ENCODE peak calls at places on chromosomes 3 and 15, in four cellular contexts. S, V, C and G are unnamed samples.

GRCh38 chr3:58667229-58667628 is 655 bp upstream of the FAM3D start:
- DNase-seq in V (no peak), C (no peak), S (no peak), G (no peak)

GRCh38 chr15:31476411-31476810 is 149.8 kb downstream of the KLF13 start:
- DNase-seq in S (no peak), C (no peak), V (no peak), G (no peak)

GRCh38 chr3:22700876-22701275 is 502.3 kb upstream of the UBE2E2 start:
- DNase-seq in C (no peak), V (no peak), S (no peak), G (no peak)

GRCh38 chr3:104553121-104553520 is 813.6 kb upstream of the ALCAM start:
- DNase-seq in C (no peak), V (no peak), S (no peak), G (no peak)

GRCh38 chr15:62560943-62561571 is 396.0 kb upstream of the C2CD4B start:
- DNase-seq in C (no peak), V (no peak), S (no peak), G (no peak)

GRCh38 chr15:67184208-67184925 is 70.1 kb downstream of the AAGAB start:
- DNase-seq in S (no peak), V (no peak), C (no peak), G (no peak)

GRCh38 chr15:20356444-20357138 is 185.0 kb downstream of the GOLGA6L6 start:
- DNase-seq in C (peak), S (peak), V (no peak), G (no peak)

GRCh38 chr3:65669163-65669875 is 369.4 kb downstream of the MAGI1 start:
- DNase-seq in V (peak), C (no peak), S (no peak), G (peak)

GRCh38 chr3:197012021-197012883 is 17.4 kb downstream of the MELTF start:
- DNase-seq in V (no peak), S (no peak), C (no peak), G (no peak)

GRCh38 chr15:77409259-77410156 is 10.4 kb downstream of the PEAK1 start:
- DNase-seq in S (no peak), C (no peak), V (no peak), G (peak)

GRCh38 chr3:100902572-100902971 is 90.6 kb downstream of the ABI3BP start:
- DNase-seq in S (no peak), V (no peak), C (no peak), G (peak)

GRCh38 chr3:49805884-49806701 is 3.0 kb downstream of the INKA1 start:
- DNase-seq in S (no peak), V (no peak), C (no peak), G (peak)

GRCh38 chr3:155934215-155934614 is 63.8 kb downstream of the GMPS start:
- DNase-seq in S (no peak), V (no peak), C (no peak), G (peak)

GRCh38 chr3:125191730-125192129 is 20.8 kb downstream of the SLC12A8 start:
- DNase-seq in V (no peak), S (no peak), C (no peak), G (no peak)

GRCh38 chr3:175957427-175957826 is 1098.3 kb downstream of the NAALADL2 start:
- DNase-seq in S (no peak), C (no peak), V (no peak), G (no peak)

GRCh38 chr15:25439456-25439836 is 622 bp upstream of the UBE3A start:
- DNase-seq in C (no peak), V (no peak), S (no peak), G (peak)

GRCh38 chr15:85726446-85726845 is 68.3 kb downstream of the KLHL25 start:
- DNase-seq in V (no peak), S (no peak), C (no peak), G (no peak)

GRCh38 chr3:3307491-3307890 is 128.0 kb upstream of the CRBN start:
- DNase-seq in C (no peak), V (no peak), S (no peak), G (no peak)

GRCh38 chr15:84633311-84634227 is 20.5 kb downstream of the WDR73 start:
- DNase-seq in S (no peak), V (no peak), C (peak), G (peak)

GRCh38 chr3:129022114-129022994 is 21.2 kb downstream of the EFCC1 start:
- DNase-seq in V (peak), C (no peak), S (no peak), G (no peak)

GRCh38 chr3:12875857-12876451 is 34.6 kb upstream of the RPL32 start:
- DNase-seq in S (no peak), C (no peak), V (no peak), G (peak)

GRCh38 chr3:192825191-192825590 is 92.5 kb downstream of the MB21D2 start:
- DNase-seq in C (no peak), S (no peak), V (no peak), G (no peak)

GRCh38 chr3:172071780-172072179 is 32.4 kb downstream of the FNDC3B start:
- DNase-seq in C (no peak), S (no peak), V (no peak), G (peak)
- H3K27ac ChIP-seq in C (no peak), S (no peak), V (no peak), G (no peak)

GRCh38 chr3:31488475-31489017 is 44.2 kb upstream of the STT3B start:
- DNase-seq in V (no peak), S (no peak), C (no peak), G (no peak)

GRCh38 chr3:31481697-31482096 is 51.0 kb upstream of the STT3B start:
- DNase-seq in S (no peak), V (no peak), C (no peak), G (no peak)

GRCh38 chr3:31486865-31487533 is 45.7 kb upstream of the STT3B start:
- DNase-seq in S (no peak), V (no peak), C (no peak), G (no peak)

GRCh38 chr3:31483776-31484175 is 48.9 kb upstream of the STT3B start:
- DNase-seq in C (no peak), S (no peak), V (no peak), G (no peak)

DNA sequence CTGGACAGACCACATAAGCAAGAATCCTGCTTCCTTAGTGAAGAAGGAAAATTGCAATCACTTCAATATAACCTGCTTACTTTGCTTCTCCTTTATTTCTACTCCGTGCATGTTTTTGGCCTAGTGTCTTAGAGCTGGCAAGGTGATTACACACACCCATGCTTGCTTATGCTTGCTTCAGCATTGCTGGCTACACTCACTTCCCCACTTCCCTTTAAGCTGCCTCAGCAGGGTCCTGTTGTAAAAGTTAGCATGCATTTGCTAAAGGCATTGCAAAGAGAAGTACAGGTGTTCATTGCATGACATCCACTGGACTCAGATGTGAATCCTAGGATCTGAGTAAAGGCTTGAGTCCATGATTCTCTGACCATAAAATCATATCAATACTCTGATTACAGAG is 47.5 kb upstream of the STT3B start:
- DNase-seq in C (no peak), S (no peak), V (no peak), G (no peak)
- H3K27ac ChIP-seq in C (no peak), S (no peak), V (no peak), G (no peak)

GRCh38 chr3:143526016-143526540 is 322.2 kb downstream of the SLC9A9 start:
- DNase-seq in C (no peak), V (no peak), S (no peak), G (peak)

GRCh38 chr3:143525408-143525807 is 322.9 kb downstream of the SLC9A9 start:
- DNase-seq in S (no peak), C (no peak), V (no peak), G (peak)

GRCh38 chr3:143521803-143522202 is 326.5 kb downstream of the SLC9A9 start:
- DNase-seq in C (no peak), V (no peak), S (no peak), G (no peak)
- H3K27ac ChIP-seq in C (no peak), V (no peak), S (no peak), G (no peak)

DNA sequence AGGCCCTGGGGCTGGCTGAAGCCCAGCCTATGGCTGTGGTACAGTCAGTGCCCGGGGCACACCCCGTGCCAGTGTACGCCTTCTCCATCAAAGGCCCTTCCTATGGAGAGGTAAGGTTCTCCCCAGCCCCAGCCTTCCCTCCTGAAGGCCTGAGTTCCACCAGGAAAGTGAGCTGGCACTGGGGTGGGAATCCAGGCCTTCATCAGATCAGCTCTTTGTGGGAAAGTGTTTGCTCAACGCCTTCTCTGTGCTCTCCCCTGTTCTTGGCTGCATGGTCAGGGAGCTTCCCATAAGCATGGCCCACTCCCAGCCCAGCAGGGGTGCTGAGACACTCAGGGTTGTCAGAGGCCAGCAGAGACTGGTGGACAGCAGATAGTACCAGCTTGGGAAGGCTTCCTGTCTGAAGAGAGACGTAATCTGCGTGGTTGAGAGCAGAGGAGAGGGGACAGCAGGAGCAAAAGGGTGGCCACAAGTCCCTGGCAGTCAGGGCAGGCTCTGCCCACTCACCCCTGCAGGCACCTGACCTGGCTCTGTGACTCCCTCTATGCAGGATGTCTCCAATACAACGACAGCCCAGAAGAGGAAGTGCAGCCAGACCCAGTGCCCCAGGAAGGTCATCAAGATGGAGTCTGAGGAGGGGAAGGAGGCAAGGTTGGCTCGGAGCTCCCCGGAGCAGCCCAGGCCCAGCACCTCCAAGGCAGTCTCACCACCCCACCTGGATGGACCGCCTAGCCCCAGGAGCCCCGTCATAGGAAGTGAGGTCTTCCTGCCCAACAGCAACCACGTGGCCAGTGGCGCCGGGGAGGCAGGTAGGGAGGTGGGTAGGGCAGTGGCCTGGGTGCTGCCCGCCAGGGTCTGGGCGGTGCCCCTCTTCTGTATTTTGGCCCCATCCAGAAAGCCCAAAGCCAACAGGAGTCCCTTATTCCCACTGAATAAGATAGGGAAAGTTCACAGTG is 38.4 kb downstream of the PML start:
- DNase-seq in S (no peak), C (no peak), V (no peak), G (no peak)
- H3K27ac ChIP-seq in S (no peak), C (peak), V (no peak), G (peak)

GRCh38 chr15:89775815-89776214 is 317 bp upstream of the MESP2 start:
- DNase-seq in S (no peak), C (no peak), V (no peak), G (no peak)
- H3K27ac ChIP-seq in S (peak), C (no peak), V (no peak), G (no peak)

DNA sequence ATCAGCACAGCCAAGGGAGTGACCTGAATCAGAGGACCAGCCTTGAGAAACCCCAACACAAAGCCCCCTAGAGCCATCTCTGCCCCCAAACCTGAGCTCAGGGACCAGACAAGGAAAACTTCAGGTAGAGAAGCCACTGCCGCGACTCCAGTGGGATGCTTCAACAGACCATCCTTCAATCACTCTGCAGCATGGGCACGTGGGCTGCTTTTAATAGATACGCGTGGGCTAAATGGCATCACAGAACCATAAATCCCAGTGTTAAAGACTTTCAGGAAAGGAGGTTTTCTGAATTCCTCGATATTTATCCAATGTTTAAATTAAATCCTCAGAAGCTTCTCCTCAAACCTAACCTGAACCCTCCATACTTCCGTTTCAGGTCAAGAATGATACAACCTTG is 30.6 kb downstream of the SH3BP5 start:
- DNase-seq in S (no peak), V (no peak), C (no peak), G (no peak)
- H3K27ac ChIP-seq in S (no peak), V (no peak), C (no peak), G (no peak)

GRCh38 chr15:39336926-39337325 is 244.0 kb upstream of the THBS1 start:
- DNase-seq in S (no peak), C (no peak), V (no peak), G (no peak)

GRCh38 chr15:39333393-39333792 is 247.5 kb upstream of the THBS1 start:
- DNase-seq in S (no peak), C (no peak), V (no peak), G (no peak)

GRCh38 chr15:39331584-39331983 is 249.3 kb upstream of the THBS1 start:
- DNase-seq in V (no peak), S (no peak), C (no peak), G (no peak)

GRCh38 chr15:39338251-39338650 is 242.6 kb upstream of the THBS1 start:
- DNase-seq in C (no peak), V (no peak), S (no peak), G (no peak)

DNA sequence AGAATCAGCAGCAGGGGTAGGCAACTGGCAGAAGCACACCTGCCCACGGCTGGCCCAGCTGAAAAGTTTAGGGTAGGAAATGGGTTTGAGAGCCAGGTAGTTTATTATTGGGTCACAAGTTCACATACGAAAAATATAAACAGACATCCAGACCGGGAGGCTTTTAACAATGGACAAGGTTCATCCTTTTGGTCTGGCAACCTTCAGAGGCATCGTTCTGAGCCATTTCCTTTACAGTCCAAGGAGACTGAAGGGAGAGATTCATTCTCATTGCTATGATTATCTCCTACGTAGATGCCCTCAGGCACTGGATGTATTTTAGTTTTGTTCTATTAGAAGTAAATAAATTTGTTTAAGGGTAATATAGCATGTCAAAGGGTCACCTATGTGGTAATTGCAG is 248.0 kb upstream of the THBS1 start:
- DNase-seq in S (no peak), C (no peak), V (no peak), G (no peak)
- H3K27ac ChIP-seq in S (no peak), C (no peak), V (no peak), G (no peak)

GRCh38 chr3:98763076-98763475 is at the start of gene ST3GAL6:
- DNase-seq in V (no peak), S (no peak), C (no peak), G (peak)
- H3K27ac ChIP-seq in V (no peak), S (no peak), C (no peak), G (no peak)